ENCODE peak calls at places on chromosomes 2 and 18, in five cellular contexts. J is brain microvascular endothelial cell, E is HFFc6, O is AG04449, K is GM10248. W is an unnamed sample.

GRCh38 chr2:147365577-147365976 is 479.3 kb upstream of the ACVR2A start:
- DNase-seq in E (no peak), J (no peak), K (no peak), O (no peak), W (no peak)

GRCh38 chr2:219079417-219079816 is 18.7 kb upstream of the IHH start:
- DNase-seq in E (peak), O (no peak), J (peak), K (no peak), W (no peak)

GRCh38 chr18:60389314-60389713 is 16.7 kb upstream of the MC4R start:
- DNase-seq in O (no peak), J (no peak), K (no peak), E (no peak), W (no peak)

GRCh38 chr2:233163486-233164103 is 87.9 kb upstream of the ATG16L1 start:
- DNase-seq in O (no peak), J (no peak), E (no peak), K (no peak), W (no peak)

GRCh38 chr2:216918088-216918680 is 58.3 kb upstream of the TNP1 start:
- DNase-seq in O (peak), J (peak), E (peak), K (no peak), W (peak)

GRCh38 chr2:241550616-241551580 is 7.6 kb upstream of the BOK start:
- DNase-seq in O (no peak), E (no peak), K (no peak), J (no peak), W (no peak)

GRCh38 chr2:168156661-168157060 is 90.7 kb downstream of the STK39 start:
- DNase-seq in J (peak), E (peak), O (no peak), K (no peak), W (peak)

GRCh38 chr2:24821433-24821891 is 28.2 kb downstream of the CENPO start:
- DNase-seq in K (no peak), J (no peak), E (no peak), O (no peak), W (no peak)

GRCh38 chr18:45316127-45316526 is 299.1 kb upstream of the SLC14A2 start:
- DNase-seq in E (no peak), O (no peak), K (no peak), J (no peak), W (no peak)

GRCh38 chr18:11078491-11078890 is 70.9 kb downstream of the PIEZO2 start:
- DNase-seq in O (no peak), E (no peak), K (no peak), J (peak), W (no peak)

GRCh38 chr2:152418688-152419087 is 83.7 kb downstream of the FMNL2 start:
- DNase-seq in J (peak), E (no peak), K (no peak), O (no peak), W (peak)

GRCh38 chr18:22826726-22827125 is 106.4 kb upstream of the RBBP8 start:
- DNase-seq in O (no peak), K (no peak), J (no peak), E (no peak), W (peak)

GRCh38 chr2:88753833-88754584 is 62.5 kb downstream of the RPIA start:
- DNase-seq in K (peak), O (no peak), J (no peak), E (no peak), W (peak)

GRCh38 chr2:99336780-99337163 is 417 bp upstream of the EIF5B start:
- DNase-seq in O (no peak), K (no peak), J (no peak), E (no peak), W (no peak)

GRCh38 chr18:64330161-64330560 is 181.3 kb upstream of the LINC00305 start:
- DNase-seq in K (peak), J (no peak), O (no peak), E (no peak), W (no peak)

GRCh38 chr18:57789105-57789504 is 14.0 kb downstream of the ATP8B1 start:
- DNase-seq in O (no peak), J (no peak), K (no peak), E (peak), W (peak)

GRCh38 chr2:147525724-147526489 is 318.9 kb upstream of the ACVR2A start:
- DNase-seq in K (no peak), E (no peak), O (no peak), J (no peak), W (peak)

GRCh38 chr2:190404487-190404886 is 3.7 kb upstream of the MFSD6 start:
- DNase-seq in O (peak), E (no peak), J (peak), K (no peak), W (peak)

GRCh38 chr2:68245672-68246071 is 6.7 kb downstream of the PPP3R1 start:
- DNase-seq in J (no peak), E (no peak), O (no peak), K (no peak), W (no peak)

GRCh38 chr2:98020516-98020915 is 24.8 kb upstream of the TMEM131 start:
- DNase-seq in O (no peak), E (no peak), K (no peak), J (no peak), W (no peak)

GRCh38 chr2:1486670-1487069 is 73.4 kb downstream of the TPO start:
- DNase-seq in J (no peak), O (no peak), K (no peak), E (no peak), W (no peak)

DNA sequence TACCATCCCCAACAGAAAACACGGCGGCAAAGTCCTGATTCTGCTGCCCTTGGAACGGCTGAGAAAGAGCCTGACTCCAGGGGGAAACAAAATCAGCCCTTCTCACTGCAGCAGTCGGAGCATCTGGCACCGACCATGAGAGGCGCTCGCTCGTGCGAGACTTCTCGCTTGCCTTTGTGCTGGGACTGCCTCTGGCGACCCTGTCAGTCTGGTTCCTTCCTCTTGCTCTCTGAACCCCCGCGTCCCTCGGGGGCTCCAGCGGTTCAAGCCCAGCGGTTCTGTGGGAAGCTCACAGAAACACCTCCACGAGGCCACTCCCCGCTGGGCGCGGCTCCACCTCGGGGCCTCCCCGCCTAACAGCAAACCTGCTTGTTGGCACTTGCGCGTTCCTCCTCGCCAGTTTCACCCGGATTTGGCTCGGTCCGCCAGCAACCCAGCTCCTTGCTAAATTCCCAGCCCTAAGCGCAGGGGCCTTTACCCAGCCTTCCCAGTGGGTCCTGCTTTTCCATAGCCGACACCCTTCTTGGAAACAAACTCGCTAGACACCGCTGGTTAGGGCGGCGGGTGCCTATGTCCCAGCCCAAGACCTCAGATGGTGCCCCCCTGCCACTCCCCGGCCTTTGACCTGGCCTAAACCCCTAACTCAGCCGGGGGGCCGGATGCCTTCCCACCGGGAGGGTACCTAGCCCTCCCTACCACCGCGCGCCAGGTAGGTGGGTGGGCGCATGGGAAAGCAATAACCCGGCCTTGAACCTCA is 2.2 kb downstream of the RND3 start:
- DNase-seq in O (no peak), K (peak), E (peak), J (no peak), W (peak)
- TF ChIP-seq CTCF in O (peak), K (no peak), E (peak), J (peak), W (peak)

GRCh38 chr2:180657054-180657453 is 323.4 kb upstream of the UBE2E3 start:
- DNase-seq in J (peak), E (peak), O (no peak), K (no peak), W (peak)

GRCh38 chr2:180656455-180656847 is 324.0 kb upstream of the UBE2E3 start:
- DNase-seq in O (no peak), J (peak), K (no peak), E (peak), W (peak)

GRCh38 chr2:180655393-180655792 is 325.0 kb upstream of the UBE2E3 start:
- DNase-seq in J (no peak), K (no peak), O (no peak), E (no peak), W (no peak)

GRCh38 chr2:180653481-180653880 is 326.9 kb upstream of the UBE2E3 start:
- DNase-seq in O (no peak), J (no peak), E (no peak), K (no peak), W (no peak)

DNA sequence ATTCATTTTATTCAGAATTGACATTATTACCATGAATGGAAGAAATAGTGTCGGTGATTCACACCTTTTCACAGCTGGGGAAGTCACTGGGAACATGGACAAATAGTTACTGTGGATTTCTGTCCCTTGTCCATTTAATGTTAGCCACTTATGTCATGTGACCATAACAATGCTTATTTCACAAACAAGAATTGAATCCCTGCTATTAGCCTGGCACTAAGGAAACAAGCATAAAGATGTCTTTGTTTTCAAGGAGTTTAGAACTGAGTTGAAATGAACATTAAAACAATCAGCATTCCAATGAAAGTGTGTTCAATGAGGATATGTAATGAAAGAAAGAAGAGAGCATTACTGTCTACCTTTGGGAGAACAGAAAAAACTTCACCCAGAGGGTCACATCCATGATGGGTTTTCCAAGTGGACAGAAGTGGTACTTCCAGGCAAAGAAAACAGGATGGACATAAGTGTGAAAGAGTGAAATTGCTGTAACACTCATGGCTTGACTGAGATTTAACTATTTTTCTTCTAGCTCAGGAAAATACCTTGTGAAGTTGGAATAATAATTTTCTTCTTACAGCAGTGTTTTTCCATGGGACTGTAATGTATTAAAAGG is 324.5 kb upstream of the UBE2E3 start:
- DNase-seq in K (no peak), E (no peak), J (no peak), O (no peak), W (no peak)
- TF ChIP-seq CTCF in K (no peak), E (peak), J (peak), O (no peak), W (peak)

DNA sequence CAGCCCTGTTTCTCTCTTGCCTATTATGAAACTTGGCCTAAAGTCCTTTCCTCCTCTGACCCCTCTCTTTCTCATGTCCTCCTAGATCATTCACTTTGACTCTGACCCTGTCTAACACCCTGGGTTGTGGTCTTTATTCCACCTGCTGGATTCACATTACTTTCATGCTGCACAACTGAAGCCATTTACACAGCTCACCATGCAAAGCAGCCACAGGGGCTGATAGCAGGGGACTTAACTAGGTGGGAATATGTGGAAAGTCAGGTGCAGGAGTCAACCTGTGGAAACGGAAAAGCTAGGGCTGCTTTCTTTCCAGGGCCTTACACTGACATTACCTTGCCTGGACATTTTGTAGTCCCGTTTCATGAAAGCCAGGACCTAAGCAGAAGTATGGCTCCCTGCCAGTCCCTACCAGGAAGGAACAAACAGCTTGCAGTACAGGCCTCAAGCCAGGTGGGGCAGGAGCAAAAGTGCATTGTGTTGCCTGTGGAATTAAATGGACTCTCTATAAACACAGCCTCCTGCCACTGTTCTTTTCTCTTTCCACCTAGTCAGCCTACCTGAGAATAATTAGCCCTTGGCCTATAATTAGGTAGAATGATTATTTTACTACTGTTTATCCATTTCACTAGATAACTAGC is 11.8 kb downstream of the MAPRE3 start:
- DNase-seq in K (peak), E (no peak), J (peak), O (no peak), W (peak)
- TF ChIP-seq CTCF in K (no peak), E (peak), J (peak), O (no peak), W (peak)

GRCh38 chr2:79855264-79856006 is 342.6 kb downstream of the CTNNA2 start:
- DNase-seq in K (no peak), E (peak), O (no peak), J (no peak), W (no peak)
- TF ChIP-seq CTCF in K (no peak), E (peak), O (peak), J (peak), W (no peak)

DNA sequence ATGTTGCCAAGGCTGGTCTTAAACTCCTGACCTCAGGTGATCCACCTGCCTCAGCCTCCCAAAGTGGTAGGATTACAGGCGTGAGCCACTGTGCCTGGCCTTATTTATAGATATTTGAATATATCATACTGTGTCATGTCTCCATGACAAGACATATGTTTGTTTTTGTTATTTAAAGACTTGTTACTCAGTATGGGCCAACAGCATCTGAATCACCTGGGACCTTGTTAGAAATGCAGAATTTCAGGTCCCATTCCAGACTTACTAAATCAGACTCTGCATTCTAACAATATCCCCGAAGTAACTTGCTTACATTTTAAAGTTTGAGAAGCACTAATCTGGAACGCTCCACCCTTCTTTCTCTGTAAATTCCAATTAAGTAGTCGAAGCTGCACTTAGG is 33.2 kb downstream of the RPE start:
- DNase-seq in K (no peak), E (no peak), J (no peak), O (no peak), W (no peak)
- TF ChIP-seq CTCF in K (no peak), E (no peak), J (no peak), O (no peak), W (no peak)

GRCh38 chr2:16008331-16008850 is 68.0 kb downstream of the MYCN start:
- DNase-seq in O (no peak), E (no peak), J (no peak), K (no peak), W (no peak)

GRCh38 chr2:16007167-16007934 is 67.0 kb downstream of the MYCN start:
- DNase-seq in E (no peak), J (no peak), O (no peak), K (no peak), W (no peak)

GRCh38 chr2:16005389-16005788 is 65.0 kb downstream of the MYCN start:
- DNase-seq in K (no peak), O (no peak), J (no peak), E (no peak), W (no peak)

GRCh38 chr2:16005819-16006536 is 65.6 kb downstream of the MYCN start:
- DNase-seq in K (no peak), J (no peak), E (no peak), O (no peak), W (no peak)

DNA sequence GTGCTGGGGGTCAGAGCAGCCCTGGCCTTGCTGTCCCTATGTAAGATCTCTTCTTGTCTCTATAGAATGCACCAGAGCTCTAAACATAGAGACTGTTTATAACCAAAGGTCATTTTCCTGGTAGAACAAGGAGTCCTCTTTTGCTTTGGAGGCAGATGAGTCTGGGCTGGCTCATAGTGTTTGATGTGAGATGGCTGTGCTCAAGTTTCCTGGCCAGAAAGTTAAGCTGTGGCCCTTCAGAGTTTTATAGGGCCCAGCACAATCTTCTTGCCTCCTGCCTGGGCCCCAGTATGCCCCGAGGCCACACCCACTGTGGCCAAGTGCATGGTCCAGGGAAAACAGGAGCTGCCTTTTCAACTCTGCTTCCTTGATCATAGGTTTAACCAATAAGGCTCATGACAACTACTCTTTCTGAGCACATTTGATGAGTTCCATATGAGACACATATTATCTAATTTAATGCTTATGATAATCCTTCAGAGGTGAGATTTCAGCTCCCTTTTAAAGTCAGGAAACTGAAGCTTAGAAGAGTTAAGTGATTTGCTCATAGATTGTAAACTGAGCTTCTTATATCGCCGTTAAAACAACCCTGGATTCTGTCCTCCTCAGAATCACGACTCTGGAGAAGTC is 66.3 kb downstream of the MYCN start:
- DNase-seq in E (no peak), K (no peak), J (no peak), O (no peak), W (no peak)
- TF ChIP-seq CTCF in E (no peak), K (no peak), J (no peak), O (no peak), W (no peak)

W was measured in cardiac fibroblast.